ENCODE peak calls at places on chromosomes 1 and 21, in seven cellular contexts. D is GM13976, N is nephron progenitor cell, M is upper lobe of right lung, B is fibroblast of the aortic adventitia, X is osteocyte, I is AG04450. T is an unnamed sample.

GRCh38 chr1:7481194-7481593 is 289.9 kb upstream of the VAMP3 start:
- DNase-seq in D (no peak), N (no peak), M (no peak), B (no peak), X (no peak), I (no peak), T (no peak)

GRCh38 chr1:1228596-1229321 is 3.0 kb downstream of the SDF4 start:
- DNase-seq in D (no peak), N (no peak), M (no peak), B (no peak), X (no peak), I (no peak), T (no peak)

GRCh38 chr1:101051688-101052638 is 26.4 kb upstream of the DPH5 start:
- DNase-seq in D (peak; percentile 47), N (no peak), M (no peak), B (no peak), X (no peak), I (no peak), T (no peak)

GRCh38 chr1:202234331-202235002 is 40.9 kb downstream of the LGR6 start:
- DNase-seq in D (no peak), N (no peak), M (no peak), B (peak; percentile 57), X (no peak), I (no peak), T (no peak)

GRCh38 chr1:108961198-108961597 is 2.1 kb downstream of the CLCC1 start:
- DNase-seq in D (no peak), N (no peak), M (no peak), B (no peak), X (no peak), I (no peak), T (no peak)

GRCh38 chr1:237851209-237851845 is 39.4 kb downstream of the ZP4 start:
- DNase-seq in D (peak; percentile 31), N (peak; percentile 78), M (no peak), B (peak; percentile 31), X (no peak), I (no peak), T (no peak)

GRCh38 chr1:25695066-25695990 is 78.7 kb downstream of the MAN1C1 start:
- DNase-seq in D (no peak), N (no peak), M (peak; percentile 80), B (peak; percentile 99), X (no peak), I (peak; percentile 97), T (no peak)

GRCh38 chr1:225926551-225927113 is 2.6 kb upstream of the PYCR2 start:
- DNase-seq in D (no peak), N (no peak), M (no peak), B (no peak), X (no peak), I (no peak), T (no peak)

GRCh38 chr1:152967201-152967600 is 3.2 kb upstream of the SPRR4 start:
- DNase-seq in D (no peak), N (no peak), M (no peak), B (no peak), X (peak; percentile 74), I (no peak), T (peak; percentile 34)

GRCh38 chr1:43058545-43059360 is 100.1 kb upstream of the SLC2A1 start:
- DNase-seq in D (no peak), N (peak; percentile 53), M (no peak), B (peak; percentile 34), X (no peak), I (no peak), T (no peak)

GRCh38 chr1:64043976-64044375 is 159.4 kb upstream of the UBE2U start:
- DNase-seq in D (no peak), N (no peak), M (no peak), B (peak; percentile 74), X (no peak), I (no peak), T (no peak)

GRCh38 chr1:57192256-57192655 is 226.4 kb upstream of the C8B start:
- DNase-seq in D (no peak), N (no peak), M (no peak), B (no peak), X (no peak), I (no peak), T (no peak)

GRCh38 chr1:110675060-110675791 is 486 bp upstream of the KCNA3 start:
- DNase-seq in D (no peak), N (no peak), M (peak; percentile 61), B (no peak), X (no peak), I (no peak), T (no peak)

GRCh38 chr1:229859026-229859425 is 208.0 kb upstream of the GALNT2 start:
- DNase-seq in D (no peak), N (no peak), M (no peak), B (no peak), X (no peak), I (no peak), T (no peak)

GRCh38 chr1:157700711-157701110 is at the start of gene FCRL3:
- DNase-seq in D (no peak), N (no peak), M (no peak), B (no peak), X (no peak), I (no peak), T (no peak)

GRCh38 chr1:228213917-228214808 is 6.3 kb downstream of the OBSCN start:
- DNase-seq in D (no peak), N (no peak), M (peak; percentile 66), B (no peak), X (peak; percentile 77), I (no peak), T (peak; percentile 68)

GRCh38 chr1:228212415-228212965 is 4.6 kb downstream of the OBSCN start:
- DNase-seq in D (no peak), N (no peak), M (no peak), B (no peak), X (peak; percentile 79), I (no peak), T (peak; percentile 73)

GRCh38 chr1:228211871-228212414 is 4.1 kb downstream of the OBSCN start:
- DNase-seq in D (no peak), N (no peak), M (no peak), B (no peak), X (peak; percentile 79), I (no peak), T (peak; percentile 69)

GRCh38 chr1:228214921-228215662 is 7.2 kb downstream of the OBSCN start:
- DNase-seq in D (no peak), N (no peak), M (no peak), B (no peak), X (peak; percentile 63), I (no peak), T (peak; percentile 61)

DNA sequence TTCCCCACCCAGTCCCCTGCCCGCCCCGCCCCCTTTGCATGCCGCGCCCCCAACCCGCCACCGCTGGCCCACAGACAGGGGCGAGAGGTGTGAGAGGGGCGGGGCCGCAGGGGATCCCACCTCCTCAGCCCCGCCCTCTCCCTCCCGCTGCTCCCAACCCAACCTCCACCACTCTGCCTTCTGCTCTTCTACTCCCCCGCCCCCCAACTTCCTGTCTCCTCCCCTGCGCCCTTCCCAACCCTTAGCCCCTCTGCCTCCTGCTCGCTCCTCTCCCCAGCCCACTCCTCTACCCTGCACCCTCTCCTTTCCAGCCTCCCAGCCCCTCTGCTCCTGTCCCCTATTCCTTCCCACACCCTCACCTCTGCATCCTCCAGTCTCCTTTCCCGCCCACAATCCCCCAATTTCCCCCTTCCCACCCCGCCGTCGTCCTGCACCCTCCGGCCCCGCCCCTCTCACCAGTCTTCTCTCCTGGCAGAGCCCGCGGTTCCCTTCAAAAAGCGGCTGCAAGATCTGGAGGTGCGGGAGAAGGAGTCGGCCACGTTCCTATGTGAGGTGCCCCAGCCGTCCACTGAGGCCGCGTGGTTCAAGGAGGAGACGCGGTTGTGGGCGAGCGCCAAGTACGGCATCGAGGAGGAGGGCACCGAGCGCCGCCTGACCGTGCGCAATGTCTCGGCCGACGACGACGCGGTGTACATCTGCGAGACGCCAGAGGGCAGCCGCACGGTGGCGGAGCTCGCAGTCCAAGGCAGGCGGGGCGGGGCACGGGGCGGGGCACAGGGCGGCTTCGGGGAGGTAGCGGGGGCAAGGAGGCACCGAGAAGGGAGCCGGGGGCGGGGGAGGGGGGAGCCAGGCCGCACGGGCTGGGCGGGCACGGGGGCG is 5.4 kb downstream of the OBSCN start:
- DNase-seq in D (peak; percentile 94), N (peak; percentile 95), M (peak; percentile 96), B (peak; percentile 52), X (peak; percentile 92), I (peak; percentile 39), T (peak; percentile 88)
- TF ChIP-seq CTCF in D (peak; percentile 85), N (peak; percentile 35), M (peak; percentile 48), B (peak; percentile 58), X (peak; percentile 60), I (peak; percentile 52), T (peak; percentile 69)

GRCh38 chr1:234478152-234478480 is 863 bp downstream of the TARBP1 start:
- DNase-seq in D (peak; percentile 80), N (no peak), M (peak; percentile 90), B (peak; percentile 28), X (no peak), I (no peak), T (peak; percentile 77)
- TF ChIP-seq CTCF in D (no peak), N (no peak), M (no peak), B (no peak), X (no peak), I (no peak), T (no peak)

GRCh38 chr21:45357436-45358260 is 47.3 kb upstream of the COL18A1 start:
- DNase-seq in D (no peak), N (no peak), M (no peak), B (no peak), X (no peak), I (no peak), T (no peak)
- TF ChIP-seq CTCF in D (no peak), N (peak; percentile 19), M (no peak), B (no peak), X (no peak), I (peak; percentile 20), T (peak; percentile 31)

GRCh38 chr1:47970882-47971281 is 26.3 kb downstream of the TRABD2B start:
- DNase-seq in D (no peak), N (no peak), M (no peak), B (no peak), X (no peak), I (no peak), T (no peak)

GRCh38 chr1:47975302-47975921 is 21.8 kb downstream of the TRABD2B start:
- DNase-seq in D (no peak), N (no peak), M (no peak), B (no peak), X (no peak), I (no peak), T (no peak)

GRCh38 chr1:47976267-47976666 is 20.9 kb downstream of the TRABD2B start:
- DNase-seq in D (no peak), N (no peak), M (no peak), B (no peak), X (no peak), I (no peak), T (no peak)

GRCh38 chr1:47971385-47971784 is 25.8 kb downstream of the TRABD2B start:
- DNase-seq in D (no peak), N (no peak), M (no peak), B (no peak), X (no peak), I (no peak), T (no peak)

DNA sequence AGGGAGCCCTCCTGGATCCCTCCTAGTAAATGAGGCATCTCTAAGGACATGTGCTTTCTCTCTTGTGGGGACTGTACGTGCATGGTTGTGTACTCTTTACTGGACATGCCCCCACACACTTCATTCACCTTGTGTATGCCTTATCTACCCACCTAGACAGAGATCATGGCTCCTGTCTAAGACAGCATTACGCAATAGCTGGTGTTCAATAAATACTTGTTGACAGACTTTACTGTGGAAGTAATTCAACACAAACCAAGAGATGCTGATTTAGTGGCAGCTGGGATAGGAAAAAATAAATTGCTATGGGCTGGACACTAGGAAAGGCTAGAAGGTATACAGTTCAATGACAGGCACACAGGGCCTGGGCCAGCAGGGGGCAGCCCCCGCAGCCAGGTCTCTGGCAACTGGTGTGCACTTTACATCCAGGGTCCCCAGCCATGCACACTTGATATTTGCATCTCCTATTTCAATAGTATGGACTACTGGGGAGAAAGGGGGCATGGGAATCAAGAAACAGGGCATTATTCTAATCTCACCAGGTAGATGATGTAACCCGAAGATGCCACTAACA is 24.2 kb downstream of the TRABD2B start:
- DNase-seq in D (no peak), N (peak; percentile 40), M (no peak), B (no peak), X (no peak), I (no peak), T (no peak)
- TF ChIP-seq CTCF in D (no peak), N (peak; percentile 52), M (peak; percentile 15), B (no peak), X (no peak), I (peak; percentile 24), T (peak; percentile 56)

T was measured in type B pancreatic cell.